ENCODE peak calls at places on chromosomes 16 and 17, in six cellular contexts. One of them, this sample, is unnamed.
A peak's percentile ranks its signal among the peaks of the same experiment; 100 is the strongest.

GRCh38 chr17:68589086-68589485 is 12.1 kb downstream of the FAM20A start:
- DNase-seq in heart right ventricle: no peak
- DNase-seq in brain microvascular endothelial cell: no peak
- DNase-seq in A549: no peak
- DNase-seq in CD4-positive, alpha-beta T cell: no peak
- DNase-seq in cardiac muscle cell: no peak
- DNase-seq in this sample: no peak

GRCh38 chr16:85423631-85424030 is 189.5 kb upstream of the GSE1 start:
- DNase-seq in heart right ventricle: no peak
- DNase-seq in brain microvascular endothelial cell: no peak
- DNase-seq in A549: no peak
- DNase-seq in CD4-positive, alpha-beta T cell: no peak
- DNase-seq in cardiac muscle cell: no peak
- DNase-seq in this sample: no peak

GRCh38 chr17:927611-928461 is 51.7 kb downstream of the NXN start:
- DNase-seq in heart right ventricle: no peak
- DNase-seq in brain microvascular endothelial cell: peak; percentile 65
- DNase-seq in A549: peak; percentile 69
- DNase-seq in CD4-positive, alpha-beta T cell: no peak
- DNase-seq in cardiac muscle cell: peak; percentile 94
- DNase-seq in this sample: no peak

GRCh38 chr16:56933828-56934598 is 2.1 kb downstream of the HERPUD1 start:
- DNase-seq in heart right ventricle: no peak
- DNase-seq in brain microvascular endothelial cell: no peak
- DNase-seq in A549: no peak
- DNase-seq in CD4-positive, alpha-beta T cell: no peak
- DNase-seq in cardiac muscle cell: no peak
- DNase-seq in this sample: no peak

GRCh38 chr16:59339871-59340270 is 605.8 kb upstream of the GOT2 start:
- DNase-seq in heart right ventricle: no peak
- DNase-seq in brain microvascular endothelial cell: no peak
- DNase-seq in A549: no peak
- DNase-seq in CD4-positive, alpha-beta T cell: no peak
- DNase-seq in cardiac muscle cell: no peak
- DNase-seq in this sample: no peak

GRCh38 chr17:19768046-19768782 is 20.1 kb upstream of the ALDH3A1 start:
- DNase-seq in heart right ventricle: no peak
- DNase-seq in brain microvascular endothelial cell: no peak
- DNase-seq in A549: no peak
- DNase-seq in CD4-positive, alpha-beta T cell: no peak
- DNase-seq in cardiac muscle cell: no peak
- DNase-seq in this sample: no peak

GRCh38 chr17:39672522-39673334 is 4.5 kb downstream of the PNMT start:
- DNase-seq in heart right ventricle: no peak
- DNase-seq in brain microvascular endothelial cell: no peak
- DNase-seq in A549: no peak
- DNase-seq in CD4-positive, alpha-beta T cell: no peak
- DNase-seq in cardiac muscle cell: no peak
- DNase-seq in this sample: no peak

GRCh38 chr17:75371981-75372380 is 33.5 kb downstream of the GRB2 start:
- DNase-seq in heart right ventricle: no peak
- DNase-seq in brain microvascular endothelial cell: no peak
- DNase-seq in A549: no peak
- DNase-seq in CD4-positive, alpha-beta T cell: no peak
- DNase-seq in cardiac muscle cell: no peak
- DNase-seq in this sample: no peak

GRCh38 chr17:79338589-79338988 is 264.0 kb downstream of the ENGASE start:
- DNase-seq in heart right ventricle: no peak
- DNase-seq in brain microvascular endothelial cell: no peak
- DNase-seq in A549: peak; percentile 32
- DNase-seq in CD4-positive, alpha-beta T cell: no peak
- DNase-seq in cardiac muscle cell: peak; percentile 2
- DNase-seq in this sample: no peak

GRCh38 chr16:12214509-12214908 is 238.0 kb downstream of the SNX29 start:
- DNase-seq in heart right ventricle: no peak
- DNase-seq in brain microvascular endothelial cell: no peak
- DNase-seq in A549: no peak
- DNase-seq in CD4-positive, alpha-beta T cell: no peak
- DNase-seq in cardiac muscle cell: no peak
- DNase-seq in this sample: no peak

GRCh38 chr16:56833243-56833970 is 31.6 kb upstream of the SLC12A3 start:
- DNase-seq in heart right ventricle: no peak
- DNase-seq in brain microvascular endothelial cell: no peak
- DNase-seq in A549: no peak
- DNase-seq in CD4-positive, alpha-beta T cell: no peak
- DNase-seq in cardiac muscle cell: no peak
- DNase-seq in this sample: no peak

DNA sequence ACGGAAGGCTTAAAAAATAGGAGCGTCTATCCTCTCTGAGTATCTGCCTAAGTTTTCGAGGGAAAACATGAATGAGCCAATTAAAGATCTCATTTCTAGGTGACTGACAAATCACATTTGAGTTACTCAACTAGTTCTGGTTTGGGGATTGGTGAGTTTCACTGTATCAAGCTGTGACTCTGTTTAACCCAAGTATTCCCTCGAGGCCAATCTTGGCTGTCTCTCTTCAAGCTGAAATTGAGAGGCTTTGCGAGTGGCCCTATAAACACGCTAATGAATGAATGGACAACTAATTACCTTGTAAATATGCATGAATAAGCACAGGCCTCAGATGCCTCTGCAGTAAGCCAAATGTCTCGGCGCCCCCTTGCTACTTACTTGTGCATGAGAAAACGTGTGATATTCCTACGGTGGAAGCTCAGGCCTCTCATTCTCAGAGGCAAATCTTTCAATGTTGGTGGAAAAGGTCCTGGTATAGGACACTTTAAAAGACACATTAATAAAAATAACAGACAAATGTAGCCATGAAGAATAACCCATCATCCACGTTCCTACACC is 450.2 kb upstream of the PSMD7 start:
- DNase-seq in heart right ventricle: no peak
- DNase-seq in brain microvascular endothelial cell: peak; percentile 1
- DNase-seq in A549: no peak
- DNase-seq in CD4-positive, alpha-beta T cell: no peak
- DNase-seq in cardiac muscle cell: no peak
- DNase-seq in this sample: no peak
- TF ChIP-seq CTCF in heart right ventricle: no peak
- TF ChIP-seq CTCF in brain microvascular endothelial cell: peak; percentile 1
- TF ChIP-seq CTCF in A549: no peak
- TF ChIP-seq CTCF in CD4-positive, alpha-beta T cell: no peak
- TF ChIP-seq CTCF in cardiac muscle cell: no peak
- TF ChIP-seq CTCF in this sample: no peak

DNA sequence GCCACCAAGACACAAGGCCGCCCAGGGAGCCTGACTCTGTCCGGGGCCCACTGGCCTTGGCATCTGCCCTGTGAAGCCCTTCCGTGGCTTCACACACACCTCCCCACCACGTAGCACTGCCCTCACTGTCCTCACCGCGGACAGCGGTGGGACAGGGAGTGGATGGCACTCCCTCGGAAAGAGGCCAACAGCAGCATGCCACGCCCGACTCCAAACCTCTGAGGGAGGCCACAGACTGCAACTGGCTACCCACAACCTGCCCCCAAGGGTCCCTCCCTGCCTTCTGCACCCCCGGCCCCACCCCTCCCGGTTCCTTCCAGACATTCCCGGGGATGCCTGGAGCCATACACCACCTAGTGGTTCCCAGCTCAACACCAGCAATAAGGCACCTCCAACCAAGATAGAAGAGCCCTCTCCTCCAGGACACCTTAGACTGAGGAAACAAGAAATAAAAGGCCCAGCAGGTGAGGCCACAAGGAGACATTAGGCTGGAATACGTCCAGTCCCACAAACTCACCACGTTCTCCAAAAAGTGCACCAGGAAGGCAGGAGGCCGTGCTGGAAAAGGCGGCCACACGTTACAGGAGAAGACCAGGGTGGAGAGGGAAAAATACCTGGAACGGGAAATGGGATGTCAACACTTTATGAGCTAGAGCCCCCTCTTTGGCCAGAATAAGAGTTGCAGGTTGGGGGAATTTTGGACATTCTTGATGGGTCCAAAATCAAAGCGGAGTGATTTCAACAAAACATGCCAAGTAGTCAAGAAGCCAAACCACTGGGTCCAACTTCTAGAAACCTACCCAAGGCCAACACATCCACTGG is 310.0 kb downstream of the SOX9 start:
- DNase-seq in heart right ventricle: no peak
- DNase-seq in brain microvascular endothelial cell: no peak
- DNase-seq in A549: no peak
- DNase-seq in CD4-positive, alpha-beta T cell: no peak
- DNase-seq in cardiac muscle cell: peak; percentile 26
- DNase-seq in this sample: no peak
- TF ChIP-seq CTCF in heart right ventricle: no peak
- TF ChIP-seq CTCF in brain microvascular endothelial cell: peak; percentile 46
- TF ChIP-seq CTCF in A549: peak; percentile 30
- TF ChIP-seq CTCF in CD4-positive, alpha-beta T cell: no peak
- TF ChIP-seq CTCF in cardiac muscle cell: peak; percentile 43
- TF ChIP-seq CTCF in this sample: no peak

GRCh38 chr17:45019177-45019711 is 32.2 kb downstream of the DCAKD start:
- DNase-seq in heart right ventricle: peak; percentile 67
- DNase-seq in brain microvascular endothelial cell: no peak
- DNase-seq in A549: peak; percentile 71
- DNase-seq in CD4-positive, alpha-beta T cell: no peak
- DNase-seq in cardiac muscle cell: peak; percentile 60
- DNase-seq in this sample: peak; percentile 26

GRCh38 chr17:45016237-45016636 is 35.2 kb downstream of the DCAKD start:
- DNase-seq in heart right ventricle: no peak
- DNase-seq in brain microvascular endothelial cell: no peak
- DNase-seq in A549: no peak
- DNase-seq in CD4-positive, alpha-beta T cell: no peak
- DNase-seq in cardiac muscle cell: no peak
- DNase-seq in this sample: no peak

GRCh38 chr17:45013021-45013997 is 38.1 kb downstream of the DCAKD start:
- DNase-seq in heart right ventricle: peak; percentile 36
- DNase-seq in brain microvascular endothelial cell: no peak
- DNase-seq in A549: no peak
- DNase-seq in CD4-positive, alpha-beta T cell: no peak
- DNase-seq in cardiac muscle cell: peak; percentile 47
- DNase-seq in this sample: no peak

GRCh38 chr17:45018514-45019176 is 32.8 kb downstream of the DCAKD start:
- DNase-seq in heart right ventricle: peak; percentile 41
- DNase-seq in brain microvascular endothelial cell: no peak
- DNase-seq in A549: no peak
- DNase-seq in CD4-positive, alpha-beta T cell: no peak
- DNase-seq in cardiac muscle cell: peak; percentile 41
- DNase-seq in this sample: peak; percentile 23

DNA sequence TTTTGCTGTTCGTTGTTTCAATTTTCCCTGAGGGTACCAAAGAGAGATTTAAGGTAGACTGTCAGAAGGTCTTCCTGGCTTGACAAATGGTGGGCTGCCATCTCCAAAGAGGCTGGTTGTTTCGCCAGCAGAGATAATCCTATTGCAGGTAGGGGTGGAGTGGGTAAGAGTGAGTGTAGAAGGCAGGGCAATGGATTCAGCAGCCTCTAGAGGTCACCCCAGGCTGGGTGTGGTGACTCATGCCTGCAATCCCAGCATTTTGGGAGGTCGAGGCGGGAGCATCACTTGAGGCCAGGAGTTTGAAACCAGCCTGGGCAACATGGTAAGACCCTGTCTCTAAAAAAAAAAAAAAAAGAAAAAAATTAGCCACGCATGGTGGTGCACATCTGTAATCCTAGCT is 34.6 kb downstream of the DCAKD start:
- DNase-seq in heart right ventricle: no peak
- DNase-seq in brain microvascular endothelial cell: no peak
- DNase-seq in A549: peak; percentile 43
- DNase-seq in CD4-positive, alpha-beta T cell: no peak
- DNase-seq in cardiac muscle cell: no peak
- DNase-seq in this sample: no peak
- TF ChIP-seq CTCF in heart right ventricle: no peak
- TF ChIP-seq CTCF in brain microvascular endothelial cell: peak; percentile 48
- TF ChIP-seq CTCF in A549: peak; percentile 28
- TF ChIP-seq CTCF in CD4-positive, alpha-beta T cell: no peak
- TF ChIP-seq CTCF in cardiac muscle cell: peak; percentile 37
- TF ChIP-seq CTCF in this sample: peak; percentile 34

GRCh38 chr16:20941635-20941926 is 41.0 kb downstream of the LYRM1 start:
- DNase-seq in heart right ventricle: no peak
- DNase-seq in brain microvascular endothelial cell: no peak
- DNase-seq in A549: no peak
- DNase-seq in CD4-positive, alpha-beta T cell: no peak
- DNase-seq in cardiac muscle cell: no peak
- DNase-seq in this sample: no peak

GRCh38 chr16:20942271-20942670 is 41.7 kb downstream of the LYRM1 start:
- DNase-seq in heart right ventricle: no peak
- DNase-seq in brain microvascular endothelial cell: no peak
- DNase-seq in A549: no peak
- DNase-seq in CD4-positive, alpha-beta T cell: no peak
- DNase-seq in cardiac muscle cell: no peak
- DNase-seq in this sample: no peak

GRCh38 chr16:20940864-20941634 is 40.5 kb downstream of the LYRM1 start:
- DNase-seq in heart right ventricle: no peak
- DNase-seq in brain microvascular endothelial cell: no peak
- DNase-seq in A549: no peak
- DNase-seq in CD4-positive, alpha-beta T cell: no peak
- DNase-seq in cardiac muscle cell: no peak
- DNase-seq in this sample: no peak

GRCh38 chr16:20946015-20946629 is 45.6 kb downstream of the LYRM1 start:
- DNase-seq in heart right ventricle: no peak
- DNase-seq in brain microvascular endothelial cell: no peak
- DNase-seq in A549: no peak
- DNase-seq in CD4-positive, alpha-beta T cell: no peak
- DNase-seq in cardiac muscle cell: no peak
- DNase-seq in this sample: no peak

GRCh38 chr16:20944861-20945390 is 44.4 kb downstream of the LYRM1 start:
- DNase-seq in heart right ventricle: no peak
- DNase-seq in brain microvascular endothelial cell: no peak
- DNase-seq in A549: no peak
- DNase-seq in CD4-positive, alpha-beta T cell: peak; percentile 2
- DNase-seq in cardiac muscle cell: peak; percentile 52
- DNase-seq in this sample: no peak
- TF ChIP-seq CTCF in heart right ventricle: no peak
- TF ChIP-seq CTCF in brain microvascular endothelial cell: peak; percentile 22
- TF ChIP-seq CTCF in A549: no peak
- TF ChIP-seq CTCF in CD4-positive, alpha-beta T cell: no peak
- TF ChIP-seq CTCF in cardiac muscle cell: no peak
- TF ChIP-seq CTCF in this sample: no peak

GRCh38 chr17:82329683-82330321 is 3.8 kb downstream of the SECTM1 start:
- DNase-seq in heart right ventricle: no peak
- DNase-seq in brain microvascular endothelial cell: no peak
- DNase-seq in A549: no peak
- DNase-seq in CD4-positive, alpha-beta T cell: no peak
- DNase-seq in cardiac muscle cell: no peak
- DNase-seq in this sample: no peak
- TF ChIP-seq CTCF in heart right ventricle: no peak
- TF ChIP-seq CTCF in brain microvascular endothelial cell: no peak
- TF ChIP-seq CTCF in A549: no peak
- TF ChIP-seq CTCF in CD4-positive, alpha-beta T cell: no peak
- TF ChIP-seq CTCF in cardiac muscle cell: no peak
- TF ChIP-seq CTCF in this sample: no peak

GRCh38 chr16:66536525-66536924 is 13.4 kb downstream of the TK2 start:
- DNase-seq in heart right ventricle: no peak
- DNase-seq in brain microvascular endothelial cell: no peak
- DNase-seq in A549: no peak
- DNase-seq in CD4-positive, alpha-beta T cell: no peak
- DNase-seq in cardiac muscle cell: no peak
- DNase-seq in this sample: no peak
- TF ChIP-seq CTCF in heart right ventricle: no peak
- TF ChIP-seq CTCF in brain microvascular endothelial cell: no peak
- TF ChIP-seq CTCF in A549: no peak
- TF ChIP-seq CTCF in CD4-positive, alpha-beta T cell: no peak
- TF ChIP-seq CTCF in cardiac muscle cell: no peak
- TF ChIP-seq CTCF in this sample: no peak